ENCODE peak calls at places on chromosomes 11 and 22, in eight cellular contexts. T is memory B cell; Q is iPS-NIHi11; I is body of pancreas; S is effector CD4-positive, alpha-beta T cell; K is GM23248; F is heart right ventricle; Z is AG09309. D is an unnamed sample.

GRCh38 chr11:77698896-77699295 is 61.3 kb upstream of the CLNS1A start:
- DNase-seq in T (no peak), Q (no peak), I (no peak), S (no peak), K (no peak), F (no peak), Z (no peak), D (no peak)

GRCh38 chr11:119029340-119030028 is 1.2 kb downstream of the SLC37A4 start:
- DNase-seq in T (no peak), Q (no peak), I (peak; percentile 85), S (no peak), K (no peak), F (no peak), Z (no peak), D (no peak)

GRCh38 chr11:17976651-17977050 is 36.2 kb downstream of the SERGEF start:
- DNase-seq in T (no peak), Q (no peak), I (no peak), S (no peak), K (no peak), F (no peak), Z (no peak), D (no peak)

GRCh38 chr11:85590848-85591483 is 36.2 kb downstream of the DLG2 start:
- DNase-seq in T (no peak), Q (peak; percentile 10), I (no peak), S (no peak), K (peak; percentile 63), F (no peak), Z (peak; percentile 21), D (no peak)

GRCh38 chr22:43988960-43989359 is 33.7 kb downstream of the SAMM50 start:
- DNase-seq in T (no peak), Q (no peak), I (no peak), S (no peak), K (no peak), F (no peak), Z (no peak), D (no peak)

GRCh38 chr22:26592368-26593015 is 2.6 kb upstream of the TPST2 start:
- DNase-seq in T (no peak), Q (no peak), I (no peak), S (peak; percentile 21), K (no peak), F (no peak), Z (no peak), D (no peak)

GRCh38 chr11:47258317-47258902 is 614 bp downstream of the NR1H3 start:
- DNase-seq in T (no peak), Q (no peak), I (no peak), S (no peak), K (peak; percentile 17), F (no peak), Z (no peak), D (no peak)

GRCh38 chr22:36162127-36163034 is 1.8 kb upstream of the APOL3 start:
- DNase-seq in T (no peak), Q (no peak), I (no peak), S (peak; percentile 30), K (no peak), F (no peak), Z (no peak), D (peak; percentile 26)

GRCh38 chr11:109994896-109995295 is 98.3 kb upstream of the ZC3H12C start:
- DNase-seq in T (no peak), Q (no peak), I (no peak), S (no peak), K (no peak), F (no peak), Z (no peak), D (no peak)

GRCh38 chr11:2901854-2902783 is 16.5 kb upstream of the CDKN1C start:
- DNase-seq in T (peak; percentile 70), Q (peak; percentile 96), I (peak; percentile 93), S (peak; percentile 87), K (peak; percentile 99), F (peak; percentile 95), Z (peak; percentile 59), D (peak; percentile 88)

GRCh38 chr11:128624269-128625170 is 37.2 kb upstream of the ETS1 start:
- DNase-seq in T (peak; percentile 61), Q (no peak), I (peak; percentile 49), S (peak; percentile 62), K (no peak), F (no peak), Z (no peak), D (peak; percentile 55)